ENCODE peak calls at places on chromosomes 6 and 20, in eight cellular contexts. I is HCT116, K is BJ, P is mammary epithelial cell, E is Caco-2, X is RWPE2, T is choroid plexus epithelial cell, Q is small intestine. J is an unnamed sample.

GRCh38 chr6:29628419-29629281 is 4.3 kb downstream of the GABBR1 start:
- DNase-seq in I (no peak), K (no peak), P (peak), E (peak), X (peak), T (peak), Q (peak), J (peak)

GRCh38 chr6:149095842-149096241 is 221.7 kb upstream of the TAB2 start:
- DNase-seq in I (no peak), K (no peak), P (no peak), E (no peak), X (no peak), T (no peak), Q (no peak), J (no peak)

GRCh38 chr6:14396826-14397517 is 279.4 kb downstream of the CD83 start:
- DNase-seq in I (no peak), K (no peak), P (no peak), E (no peak), X (no peak), T (peak), Q (no peak), J (peak)

GRCh38 chr6:41442800-41443501 is 103.2 kb upstream of the FOXP4 start:
- DNase-seq in I (no peak), K (no peak), P (no peak), E (no peak), X (no peak), T (peak), Q (no peak), J (no peak)

GRCh38 chr6:42195415-42195814 is 659 bp upstream of the GUCA1B start:
- DNase-seq in I (no peak), K (no peak), P (no peak), E (no peak), X (no peak), T (no peak), Q (no peak), J (no peak)

GRCh38 chr6:156807795-156808194 is 30.6 kb downstream of the ARID1B start:
- DNase-seq in I (no peak), K (no peak), P (no peak), E (no peak), X (no peak), T (no peak), Q (no peak), J (no peak)

GRCh38 chr6:170069611-170070010 is 221.3 kb downstream of the DLL1 start:
- DNase-seq in I (no peak), K (no peak), P (no peak), E (no peak), X (no peak), T (no peak), Q (no peak), J (no peak)

GRCh38 chr6:6997282-6998193 is 110.2 kb upstream of the RREB1 start:
- DNase-seq in I (no peak), K (no peak), P (no peak), E (peak), X (no peak), T (peak), Q (peak), J (no peak)

GRCh38 chr6:43860285-43860684 is 90.3 kb downstream of the VEGFA start:
- DNase-seq in I (no peak), K (no peak), P (no peak), E (no peak), X (no peak), T (peak), Q (no peak), J (no peak)

GRCh38 chr20:23254034-23254433 is 96.6 kb upstream of the NXT1 start:
- DNase-seq in I (no peak), K (no peak), P (no peak), E (no peak), X (no peak), T (no peak), Q (no peak), J (no peak)

GRCh38 chr6:28659250-28659566 is 133.5 kb downstream of the GPX5 start:
- DNase-seq in I (no peak), K (no peak), P (no peak), E (no peak), X (no peak), T (no peak), Q (no peak), J (no peak)

GRCh38 chr20:56890011-56890410 is 260.9 kb downstream of the TFAP2C start:
- DNase-seq in I (no peak), K (no peak), P (no peak), E (no peak), X (no peak), T (no peak), Q (no peak), J (no peak)

GRCh38 chr20:31833130-31833930 is 12.1 kb downstream of the FOXS1 start:
- DNase-seq in I (peak), K (no peak), P (no peak), E (peak), X (peak), T (peak), Q (peak), J (peak)

GRCh38 chr6:81752969-81753708 is 658 bp upstream of the TENT5A start:
- DNase-seq in I (peak), K (peak), P (peak), E (peak), X (peak), T (peak), Q (peak), J (peak)

GRCh38 chr6:149186873-149187272 is 130.6 kb upstream of the TAB2 start:
- DNase-seq in I (no peak), K (no peak), P (no peak), E (no peak), X (no peak), T (no peak), Q (no peak), J (no peak)

GRCh38 chr6:170176621-170177382 is 114.1 kb downstream of the DLL1 start:
- DNase-seq in I (no peak), K (no peak), P (no peak), E (no peak), X (no peak), T (no peak), Q (no peak), J (no peak)

GRCh38 chr6:15330174-15330934 is 84.5 kb downstream of the JARID2 start:
- DNase-seq in I (no peak), K (no peak), P (peak), E (no peak), X (no peak), T (no peak), Q (no peak), J (peak)

GRCh38 chr20:63773571-63774347 is 34.2 kb downstream of the SLC2A4RG start:
- DNase-seq in I (no peak), K (no peak), P (no peak), E (no peak), X (peak), T (no peak), Q (no peak), J (no peak)

GRCh38 chr6:115365783-115366182 is 694.9 kb downstream of the FRK start:
- DNase-seq in I (no peak), K (no peak), P (no peak), E (no peak), X (no peak), T (no peak), Q (no peak), J (no peak)

GRCh38 chr6:192313-192664 is 100.0 kb upstream of the DUSP22 start:
- DNase-seq in I (no peak), K (no peak), P (no peak), E (no peak), X (no peak), T (no peak), Q (no peak), J (no peak)

GRCh38 chr20:46174469-46175126 is 56.5 kb downstream of the CD40 start:
- DNase-seq in I (peak), K (no peak), P (peak), E (no peak), X (no peak), T (peak), Q (peak), J (peak)

GRCh38 chr6:170147832-170148708 is 142.8 kb downstream of the DLL1 start:
- DNase-seq in I (no peak), K (no peak), P (no peak), E (no peak), X (no peak), T (no peak), Q (peak), J (no peak)

GRCh38 chr6:150537481-150537880 is 62.2 kb upstream of the PLEKHG1 start:
- DNase-seq in I (no peak), K (no peak), P (no peak), E (no peak), X (no peak), T (no peak), Q (no peak), J (no peak)

GRCh38 chr6:30810813-30811329 is 66.5 kb upstream of the IER3 start:
- DNase-seq in I (peak), K (no peak), P (peak), E (no peak), X (peak), T (no peak), Q (no peak), J (peak)

GRCh38 chr20:47927385-47927851 is 142.1 kb upstream of the SULF2 start:
- DNase-seq in I (no peak), K (no peak), P (peak), E (no peak), X (peak), T (peak), Q (no peak), J (peak)

GRCh38 chr6:136788069-136788902 is 4.0 kb downstream of the MAP3K5 start:
- DNase-seq in I (no peak), K (peak), P (peak), E (no peak), X (no peak), T (peak), Q (peak), J (peak)

GRCh38 chr6:130836071-130836670 is 9.0 kb downstream of the SMLR1 start:
- DNase-seq in I (no peak), K (no peak), P (no peak), E (no peak), X (no peak), T (no peak), Q (no peak), J (no peak)

GRCh38 chr6:112911949-112912348 is 564.8 kb downstream of the RFPL4B start:
- DNase-seq in I (no peak), K (peak), P (no peak), E (no peak), X (no peak), T (peak), Q (no peak), J (no peak)

GRCh38 chr6:104414723-104415122 is 445.0 kb downstream of the HACE1 start:
- DNase-seq in I (no peak), K (no peak), P (no peak), E (no peak), X (no peak), T (no peak), Q (no peak), J (no peak)

GRCh38 chr6:118574051-118574865 is 26.2 kb downstream of the PLN start:
- DNase-seq in I (no peak), K (no peak), P (peak), E (no peak), X (no peak), T (peak), Q (no peak), J (peak)

GRCh38 chr6:26194329-26194701 is 107.1 kb downstream of the HFE start:
- DNase-seq in I (no peak), K (no peak), P (no peak), E (no peak), X (no peak), T (no peak), Q (no peak), J (no peak)

GRCh38 chr6:26193467-26194328 is 106.5 kb downstream of the HFE start:
- DNase-seq in I (no peak), K (no peak), P (no peak), E (no peak), X (no peak), T (no peak), Q (no peak), J (no peak)

GRCh38 chr6:26195924-26196845 is 109.0 kb downstream of the HFE start:
- DNase-seq in I (no peak), K (no peak), P (peak), E (peak), X (no peak), T (peak), Q (peak), J (no peak)

GRCh38 chr6:26195376-26195923 is 108.2 kb downstream of the HFE start:
- DNase-seq in I (peak), K (peak), P (peak), E (peak), X (peak), T (peak), Q (peak), J (peak)

GRCh38 chr6:26194774-26195375 is 107.6 kb downstream of the HFE start:
- DNase-seq in I (no peak), K (no peak), P (no peak), E (no peak), X (no peak), T (no peak), Q (no peak), J (no peak)
- H3K4me3 ChIP-seq in I (peak), K (peak), P (peak), E (peak), X (peak), T (peak), Q (peak), J (peak)

GRCh38 chr20:15639839-15640238 is 933.4 kb downstream of the KIF16B start:
- DNase-seq in I (no peak), K (no peak), P (no peak), E (no peak), X (no peak), T (no peak), Q (no peak), J (no peak)

GRCh38 chr20:15642676-15643075 is 930.6 kb downstream of the KIF16B start:
- DNase-seq in I (no peak), K (peak), P (no peak), E (no peak), X (no peak), T (peak), Q (no peak), J (no peak)

GRCh38 chr20:15642099-15642498 is 931.1 kb downstream of the KIF16B start:
- DNase-seq in I (no peak), K (no peak), P (no peak), E (no peak), X (no peak), T (no peak), Q (no peak), J (no peak)

GRCh38 chr20:15638781-15639180 is 934.5 kb downstream of the KIF16B start:
- DNase-seq in I (no peak), K (no peak), P (no peak), E (no peak), X (no peak), T (no peak), Q (no peak), J (no peak)

GRCh38 chr20:15637971-15638754 is 935.1 kb downstream of the KIF16B start:
- DNase-seq in I (no peak), K (no peak), P (no peak), E (no peak), X (no peak), T (no peak), Q (no peak), J (no peak)
- H3K4me3 ChIP-seq in I (no peak), K (no peak), P (no peak), E (no peak), X (no peak), T (no peak), Q (no peak), J (no peak)

GRCh38 chr6:128112494-128112893 is 211.6 kb upstream of the THEMIS start:
- DNase-seq in I (no peak), K (no peak), P (no peak), E (no peak), X (no peak), T (peak), Q (peak), J (no peak)
- H3K4me3 ChIP-seq in I (no peak), K (no peak), P (no peak), E (no peak), X (no peak), T (no peak), Q (peak), J (no peak)

GRCh38 chr6:147509900-147510299 is 1.4 kb downstream of the SAMD5 start:
- DNase-seq in I (no peak), K (no peak), P (no peak), E (peak), X (no peak), T (no peak), Q (peak), J (peak)
- H3K4me3 ChIP-seq in I (peak), K (peak), P (peak), E (peak), X (no peak), T (no peak), Q (peak), J (peak)

GRCh38 chr20:35133735-35134134 is 13.4 kb downstream of the EDEM2 start:
- DNase-seq in I (no peak), K (no peak), P (no peak), E (no peak), X (no peak), T (no peak), Q (no peak), J (no peak)

GRCh38 chr20:35134472-35134871 is 12.7 kb downstream of the EDEM2 start:
- DNase-seq in I (no peak), K (no peak), P (no peak), E (no peak), X (peak), T (peak), Q (no peak), J (no peak)

GRCh38 chr20:35129647-35130069 is 17.5 kb downstream of the EDEM2 start:
- DNase-seq in I (no peak), K (no peak), P (peak), E (peak), X (peak), T (peak), Q (peak), J (peak)

GRCh38 chr20:35133006-35133405 is 14.1 kb downstream of the EDEM2 start:
- DNase-seq in I (no peak), K (no peak), P (no peak), E (no peak), X (no peak), T (no peak), Q (no peak), J (no peak)

DNA sequence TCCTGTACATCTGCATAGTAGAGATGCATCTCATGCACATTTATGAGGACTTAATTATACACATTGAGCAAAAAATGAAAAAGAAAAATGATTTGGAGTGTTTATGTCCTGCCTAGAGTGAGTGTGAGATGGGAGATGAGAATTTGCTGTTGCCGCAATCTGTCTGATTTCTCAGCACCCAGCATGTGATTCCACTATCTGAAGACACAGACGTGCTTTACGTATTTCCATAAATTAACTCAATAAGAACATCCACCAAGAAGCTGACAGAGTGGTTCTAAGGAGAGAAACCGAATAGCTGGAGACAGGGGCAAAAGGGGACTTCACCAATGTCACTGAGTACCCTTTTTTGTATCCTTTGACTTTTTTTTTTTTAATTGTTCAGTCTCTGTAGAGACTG is 15.2 kb downstream of the EDEM2 start:
- DNase-seq in I (no peak), K (no peak), P (no peak), E (no peak), X (no peak), T (no peak), Q (no peak), J (no peak)
- H3K4me3 ChIP-seq in I (no peak), K (no peak), P (no peak), E (no peak), X (no peak), T (no peak), Q (no peak), J (no peak)

DNA sequence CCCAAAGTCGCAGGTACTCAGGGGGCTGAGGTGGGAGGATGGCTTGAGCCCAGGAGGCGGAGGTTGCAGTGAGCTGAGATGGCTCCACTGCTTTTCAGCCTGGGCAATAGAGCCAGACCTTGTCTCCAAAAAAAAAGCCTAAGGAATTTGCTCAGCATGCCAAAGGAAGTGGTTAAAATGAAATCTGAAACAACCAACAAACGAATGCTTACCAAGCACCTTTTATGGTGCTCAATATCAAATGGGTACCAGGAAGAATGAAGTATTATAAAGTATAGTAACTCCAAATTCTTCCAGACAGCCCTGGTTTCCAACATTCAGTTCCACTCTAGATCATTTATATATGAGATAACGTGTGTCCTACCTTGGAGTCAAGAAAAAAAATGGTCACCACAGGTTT is 14.0 kb downstream of the GMDS start:
- DNase-seq in I (no peak), K (no peak), P (no peak), E (no peak), X (no peak), T (peak), Q (no peak), J (peak)
- H3K4me3 ChIP-seq in I (no peak), K (no peak), P (no peak), E (no peak), X (no peak), T (no peak), Q (no peak), J (no peak)

J was measured in bronchial epithelial cell.